ENCODE peak calls at places on chromosomes 7 and 10, in five cellular contexts. W is GM12878, N is HepG2, J is upper lobe of left lung, Y is A549. F is an unnamed sample.

GRCh38 chr7:27141138-27141537 is 2.3 kb downstream of the HOXA5 start:
- ATAC-seq in N (no peak), W (no peak), Y (no peak), J (no peak), F (no peak)

GRCh38 chr7:47218378-47219176 is 363.3 kb downstream of the TNS3 start:
- ATAC-seq in W (no peak), J (peak; percentile 24), Y (no peak), N (no peak), F (no peak)

GRCh38 chr7:37245544-37245943 is 203.1 kb downstream of the ELMO1 start:
- ATAC-seq in W (no peak), J (peak; percentile 71), Y (no peak), N (no peak), F (peak; percentile 51)

GRCh38 chr10:71244638-71245419 is 32.5 kb downstream of the UNC5B start:
- ATAC-seq in Y (no peak), N (no peak), J (peak; percentile 76), W (peak; percentile 29), F (peak; percentile 71)

GRCh38 chr7:7673240-7673550 is 32.6 kb downstream of the UMAD1 start:
- ATAC-seq in N (no peak), Y (no peak), W (no peak), J (no peak), F (no peak)

GRCh38 chr7:151428393-151429231 is 11.3 kb downstream of the CRYGN start:
- ATAC-seq in W (no peak), J (peak; percentile 13), N (peak; percentile 32), Y (no peak), F (no peak)

GRCh38 chr7:1172666-1173523 is 12.9 kb upstream of the ZFAND2A start:
- ATAC-seq in J (no peak), Y (no peak), W (no peak), N (no peak), F (no peak)

GRCh38 chr7:127865466-127865865 is 165.8 kb downstream of the LRRC4 start:
- ATAC-seq in W (peak; percentile 32), J (peak; percentile 42), N (no peak), Y (no peak), F (no peak)

GRCh38 chr10:18261660-18262292 is 121.6 kb downstream of the CACNB2 start:
- ATAC-seq in J (no peak), N (peak; percentile 86), W (no peak), Y (no peak), F (no peak)

GRCh38 chr7:155694846-155695245 is 50.4 kb downstream of the RBM33 start:
- ATAC-seq in W (no peak), N (no peak), J (no peak), Y (no peak), F (no peak)

GRCh38 chr7:54719425-54719824 is 39.6 kb downstream of the SEC61G start:
- ATAC-seq in N (no peak), W (no peak), Y (no peak), J (no peak), F (no peak)

GRCh38 chr7:86991844-86992243 is 67.6 kb downstream of the ELAPOR2 start:
- ATAC-seq in N (no peak), Y (no peak), W (no peak), J (no peak), F (no peak)

GRCh38 chr7:39969431-39969830 is 19.4 kb downstream of the CDK13 start:
- ATAC-seq in W (no peak), Y (no peak), N (no peak), J (no peak), F (no peak)

GRCh38 chr10:32171213-32171612 is 115.0 kb upstream of the KIF5B start:
- ATAC-seq in J (peak; percentile 61), W (no peak), N (peak; percentile 82), Y (no peak), F (no peak)

GRCh38 chr7:494906-495305 is 24.7 kb downstream of the PDGFA start:
- ATAC-seq in J (no peak), Y (no peak), N (no peak), W (no peak), F (no peak)

GRCh38 chr7:641269-641671 is 85.2 kb upstream of the DNAAF5 start:
- ATAC-seq in Y (no peak), N (no peak), J (no peak), W (no peak), F (no peak)

GRCh38 chr10:124701881-124702656 is 42.1 kb downstream of the FAM53B start:
- ATAC-seq in J (peak; percentile 22), W (no peak), Y (no peak), N (no peak), F (peak; percentile 10)

GRCh38 chr10:51918921-51919325 is 219.5 kb upstream of the CSTF2T start:
- ATAC-seq in N (no peak), Y (no peak), W (no peak), J (no peak), F (no peak)

GRCh38 chr10:101724446-101724845 is 29.5 kb upstream of the FBXW4 start:
- ATAC-seq in N (no peak), Y (no peak), W (peak; percentile 61), J (no peak), F (no peak)

DNA sequence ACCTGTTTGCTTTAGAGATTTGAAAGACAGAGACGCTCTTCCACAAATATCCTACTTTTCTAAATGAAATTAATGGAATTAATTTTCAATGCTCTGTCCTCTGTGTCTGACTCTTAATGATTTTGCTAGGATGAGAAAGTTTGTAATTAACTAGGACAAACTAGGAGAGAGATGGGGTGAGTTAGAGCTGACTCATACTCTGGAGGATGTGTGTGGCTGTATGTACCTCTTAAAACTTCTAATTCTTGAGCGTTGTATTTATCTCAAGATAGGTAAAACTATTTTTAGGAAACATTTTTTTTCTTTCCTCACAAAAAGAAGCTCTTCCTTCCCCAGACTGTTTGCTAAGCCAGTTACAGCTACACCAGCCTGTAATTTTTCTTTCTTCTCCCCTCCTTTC is 178.8 kb upstream of the ANKRD30A start:
- ATAC-seq in J (no peak), Y (no peak), N (no peak), W (no peak), F (no peak)
- H3K9me3 ChIP-seq in J (no peaks in the 10 kb centered on the region), Y (no peaks in the 10 kb centered on the region), N (no peaks in the 10 kb centered on the region), W (no peaks in the 10 kb centered on the region), F (no peaks in the 10 kb centered on the region)

GRCh38 chr10:114872519-114873087 is 51.0 kb downstream of the FHIP2A start:
- ATAC-seq in J (no peak), N (no peak), Y (no peak), W (no peak), F (no peak)

GRCh38 chr10:114867365-114867764 is 45.8 kb downstream of the FHIP2A start:
- ATAC-seq in J (no peak), W (no peak), N (peak; percentile 33), Y (no peak), F (no peak)

GRCh38 chr10:114874827-114875541 is 53.4 kb downstream of the FHIP2A start:
- ATAC-seq in Y (no peak), J (peak; percentile 73), W (peak; percentile 50), N (peak; percentile 87), F (no peak)

GRCh38 chr10:114868801-114869200 is 47.2 kb downstream of the FHIP2A start:
- ATAC-seq in Y (no peak), W (no peak), N (no peak), J (no peak), F (no peak)

DNA sequence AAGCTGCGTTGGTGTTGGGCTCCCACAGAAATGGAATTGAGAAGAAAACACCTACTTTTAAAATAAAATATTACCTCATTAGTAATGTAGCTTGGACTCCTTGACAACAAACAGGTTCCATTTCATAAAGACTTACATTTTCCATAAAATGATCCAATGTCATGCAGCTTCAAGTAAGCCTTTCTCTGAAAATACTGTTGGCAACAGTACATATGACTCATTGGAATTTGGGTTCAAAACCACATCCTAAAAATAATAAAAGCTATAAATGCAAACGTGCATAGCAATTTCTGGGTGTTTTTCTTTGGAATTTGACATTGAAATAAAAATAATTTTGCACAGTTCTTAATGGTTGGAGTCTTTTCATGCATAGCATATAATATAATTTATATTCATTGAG is 47.9 kb downstream of the FHIP2A start:
- ATAC-seq in Y (no peak), J (no peak), W (no peak), N (no peak), F (no peak)
- TF ChIP-seq EP300 in Y (no peak), J (no peak), W (no peak), N (no peak), F (no peak)

GRCh38 chr7:157827045-157827862 is 490.4 kb downstream of the DNAJB6 start:
- ATAC-seq in W (no peak), J (no peak), N (no peak), Y (no peak), F (no peak)
- H3K9me3 ChIP-seq in W (no peaks in the 10 kb centered on the region), J (no peaks in the 10 kb centered on the region), N (no peaks in the 10 kb centered on the region), Y (no peaks in the 10 kb centered on the region), F (no peaks in the 10 kb centered on the region)

GRCh38 chr7:51376420-51377092 is 59.9 kb upstream of the COBL start:
- ATAC-seq in W (no peak), N (peak; percentile 32), Y (peak; percentile 90), J (no peak), F (no peak)
- TF ChIP-seq EP300 in W (no peak), N (no peak), Y (no peak), J (no peak), F (no peak)

GRCh38 chr7:138470586-138471157 is 10.6 kb downstream of the TRIM24 start:
- ATAC-seq in W (peak; percentile 36), Y (no peak), N (no peak), J (no peak), F (no peak)
- H3K9me3 ChIP-seq in W (no peaks in the 10 kb centered on the region), Y (no peaks in the 10 kb centered on the region), N (no peaks in the 10 kb centered on the region), J (no peaks in the 10 kb centered on the region), F (no peaks in the 10 kb centered on the region)

F was measured in gastroesophageal sphincter.